ENCODE peak calls at places on chromosomes 7 and 10, in four cellular contexts. One of them, this sample, is unnamed.

GRCh38 chr10:132276706-132277105 is 31.0 kb downstream of the STK32C start:
- DNase-seq in brain microvascular endothelial cell: no peak
- DNase-seq in adrenal gland: no peak
- DNase-seq in RWPE1: no peak
- DNase-seq in this sample: no peak

GRCh38 chr7:1964913-1965578 is 267.7 kb downstream of the MAD1L1 start:
- DNase-seq in brain microvascular endothelial cell: no peak
- DNase-seq in adrenal gland: no peak
- DNase-seq in RWPE1: no peak
- DNase-seq in this sample: no peak

GRCh38 chr10:66799474-66799873 is 126.4 kb upstream of the LRRTM3 start:
- DNase-seq in brain microvascular endothelial cell: no peak
- DNase-seq in adrenal gland: no peak
- DNase-seq in RWPE1: no peak
- DNase-seq in this sample: peak

GRCh38 chr7:123410273-123410928 is 124.0 kb downstream of the IQUB start:
- DNase-seq in brain microvascular endothelial cell: peak
- DNase-seq in adrenal gland: peak
- DNase-seq in RWPE1: peak
- DNase-seq in this sample: peak

GRCh38 chr7:44279286-44279685 is 46.1 kb downstream of the CAMK2B start:
- DNase-seq in brain microvascular endothelial cell: no peak
- DNase-seq in adrenal gland: no peak
- DNase-seq in RWPE1: no peak
- DNase-seq in this sample: no peak

GRCh38 chr10:99529483-99530107 is 3.1 kb upstream of the NKX2-3 start:
- DNase-seq in brain microvascular endothelial cell: no peak
- DNase-seq in adrenal gland: no peak
- DNase-seq in RWPE1: no peak
- DNase-seq in this sample: no peak

GRCh38 chr10:98881789-98882188 is 353.9 kb downstream of the HPSE2 start:
- DNase-seq in brain microvascular endothelial cell: no peak
- DNase-seq in adrenal gland: no peak
- DNase-seq in RWPE1: no peak
- DNase-seq in this sample: no peak

GRCh38 chr7:66967029-66967428 is 28.4 kb downstream of the SBDS start:
- DNase-seq in brain microvascular endothelial cell: no peak
- DNase-seq in adrenal gland: no peak
- DNase-seq in RWPE1: no peak
- DNase-seq in this sample: no peak

GRCh38 chr10:49369216-49370162 is 26.4 kb downstream of the DRGX start:
- DNase-seq in brain microvascular endothelial cell: peak
- DNase-seq in adrenal gland: no peak
- DNase-seq in RWPE1: no peak
- DNase-seq in this sample: peak

GRCh38 chr7:31633894-31634494 is 53.0 kb upstream of the PPP1R17 start:
- DNase-seq in brain microvascular endothelial cell: peak
- DNase-seq in adrenal gland: peak
- DNase-seq in RWPE1: peak
- DNase-seq in this sample: peak

GRCh38 chr7:6181136-6181535 is 91.3 kb downstream of the CYTH3 start:
- DNase-seq in brain microvascular endothelial cell: no peak
- DNase-seq in adrenal gland: no peak
- DNase-seq in RWPE1: no peak
- DNase-seq in this sample: no peak

GRCh38 chr7:22452142-22452763 is 47.7 kb downstream of the STEAP1B start:
- DNase-seq in brain microvascular endothelial cell: peak
- DNase-seq in adrenal gland: peak
- DNase-seq in RWPE1: peak
- DNase-seq in this sample: peak

GRCh38 chr10:60434418-60435046 is 44.9 kb upstream of the ANK3 start:
- DNase-seq in brain microvascular endothelial cell: peak
- DNase-seq in adrenal gland: peak
- DNase-seq in RWPE1: peak
- DNase-seq in this sample: peak

DNA sequence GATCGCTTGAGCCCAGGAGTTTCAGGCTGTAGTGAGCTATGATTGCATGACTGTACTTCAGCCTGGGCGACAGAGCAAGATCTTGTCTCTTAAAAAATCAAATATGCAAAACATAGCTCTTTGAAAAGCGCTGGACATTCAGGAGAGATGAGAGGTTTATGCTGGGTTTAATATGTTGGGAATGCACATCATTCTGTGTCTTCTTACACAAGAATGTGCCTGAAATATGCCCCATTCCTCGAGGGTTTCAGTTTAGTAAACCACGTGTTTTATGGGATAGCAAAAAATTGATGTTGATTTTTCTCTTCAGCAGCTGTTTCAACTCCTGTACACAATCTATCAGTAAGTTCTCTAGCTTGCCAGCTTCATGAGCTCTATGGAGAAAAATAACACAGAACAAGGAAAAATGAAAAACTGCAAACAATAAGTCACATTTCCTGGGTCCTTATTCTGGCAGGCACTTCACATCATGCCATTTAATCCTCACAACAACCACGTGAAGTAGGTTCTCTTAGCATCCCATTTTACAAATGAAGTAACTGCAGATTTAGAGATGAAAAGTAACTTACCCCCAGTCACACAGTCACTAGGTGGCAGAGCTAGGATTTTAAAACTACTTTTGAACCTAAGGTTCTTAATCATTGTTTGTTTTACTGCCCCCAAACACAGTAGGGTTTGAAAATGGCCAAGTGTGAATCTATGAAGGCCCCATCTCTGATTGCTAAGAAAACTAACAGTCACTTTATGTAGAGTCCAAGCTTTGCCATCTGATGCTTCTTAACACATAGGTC is 423.6 kb downstream of the PHTF2 start:
- DNase-seq in brain microvascular endothelial cell: no peak
- DNase-seq in adrenal gland: no peak
- DNase-seq in RWPE1: no peak
- DNase-seq in this sample: peak
- TF ChIP-seq CTCF in brain microvascular endothelial cell: no peak
- TF ChIP-seq CTCF in adrenal gland: no peak
- TF ChIP-seq CTCF in RWPE1: no peak
- TF ChIP-seq CTCF in this sample: no peak

DNA sequence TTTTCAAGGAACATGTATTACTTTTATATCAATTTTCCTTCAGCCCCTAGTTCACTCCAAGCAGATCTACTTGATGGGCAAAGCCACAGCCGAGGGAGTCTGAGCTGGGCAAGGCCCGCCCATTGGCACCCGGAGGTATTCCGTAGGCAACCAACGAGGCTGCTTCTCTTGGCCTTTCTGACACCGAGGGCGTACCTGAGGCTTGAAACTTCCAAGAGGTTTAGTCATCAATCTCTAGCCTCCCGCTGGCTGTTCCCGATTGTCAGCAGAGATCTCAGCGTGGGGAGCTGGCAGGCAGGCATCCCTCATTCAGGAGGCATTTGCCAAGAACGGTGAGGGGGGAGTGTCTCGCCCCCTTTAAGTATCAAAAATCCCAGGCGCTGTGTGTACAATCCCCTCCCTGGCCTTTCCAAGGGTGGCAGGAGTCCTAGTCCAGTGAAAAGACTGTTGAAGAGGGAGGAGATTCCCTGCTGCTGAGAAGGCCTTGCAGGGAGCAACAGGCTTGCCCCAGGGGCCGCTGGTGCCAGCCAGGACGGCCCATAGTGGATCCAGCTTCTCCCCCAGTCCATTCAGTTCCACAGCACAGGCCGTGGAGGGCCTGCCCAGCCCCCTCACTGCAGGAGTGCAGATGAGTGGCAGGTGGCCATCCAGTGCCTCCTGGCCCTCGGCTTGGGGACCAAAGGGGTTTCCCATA is 39.8 kb downstream of the OAT start:
- DNase-seq in brain microvascular endothelial cell: no peak
- DNase-seq in adrenal gland: no peak
- DNase-seq in RWPE1: peak
- DNase-seq in this sample: no peak
- TF ChIP-seq CTCF in brain microvascular endothelial cell: no peak
- TF ChIP-seq CTCF in adrenal gland: no peak
- TF ChIP-seq CTCF in RWPE1: no peak
- TF ChIP-seq CTCF in this sample: no peak

DNA sequence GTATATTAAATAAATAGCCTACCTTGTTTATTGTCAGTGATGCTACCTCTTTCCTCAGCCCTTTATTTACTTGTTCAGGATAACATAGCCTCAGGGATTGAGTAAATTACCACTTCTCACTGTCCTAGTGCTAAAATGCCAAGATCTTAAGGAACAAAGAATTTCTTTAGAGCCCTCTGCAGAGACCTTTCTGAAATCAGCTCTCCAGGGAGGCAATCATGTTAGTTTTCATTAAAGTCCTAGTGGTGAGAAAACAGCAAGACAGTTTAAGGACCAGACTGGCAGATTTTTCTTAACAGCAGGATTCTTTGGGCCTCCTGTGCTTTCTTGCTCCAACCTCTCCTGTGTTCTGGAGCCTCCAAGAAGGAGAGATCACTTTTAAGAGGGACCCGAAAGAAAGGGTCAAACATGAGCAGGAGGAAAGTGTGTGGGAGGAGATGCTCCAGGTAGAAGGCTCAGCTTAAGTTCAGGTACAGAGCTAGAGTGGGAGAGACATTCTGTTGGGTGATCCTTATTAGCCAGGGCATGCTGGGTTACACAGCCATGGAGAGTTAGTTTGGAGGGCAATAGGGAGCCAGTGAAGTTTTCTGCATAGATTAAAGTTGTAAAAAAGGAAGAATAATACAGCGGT is 1.2 kb upstream of the PLCE1 start:
- DNase-seq in brain microvascular endothelial cell: no peak
- DNase-seq in adrenal gland: no peak
- DNase-seq in RWPE1: no peak
- DNase-seq in this sample: no peak
- TF ChIP-seq CTCF in brain microvascular endothelial cell: peak
- TF ChIP-seq CTCF in adrenal gland: no peak
- TF ChIP-seq CTCF in RWPE1: no peak
- TF ChIP-seq CTCF in this sample: peak

GRCh38 chr7:149685455-149685854 is 87.9 kb downstream of the ZNF467 start:
- DNase-seq in brain microvascular endothelial cell: no peak
- DNase-seq in adrenal gland: no peak
- DNase-seq in RWPE1: no peak
- DNase-seq in this sample: peak
- TF ChIP-seq CTCF in brain microvascular endothelial cell: no peak
- TF ChIP-seq CTCF in adrenal gland: no peak
- TF ChIP-seq CTCF in RWPE1: no peak
- TF ChIP-seq CTCF in this sample: no peak

DNA sequence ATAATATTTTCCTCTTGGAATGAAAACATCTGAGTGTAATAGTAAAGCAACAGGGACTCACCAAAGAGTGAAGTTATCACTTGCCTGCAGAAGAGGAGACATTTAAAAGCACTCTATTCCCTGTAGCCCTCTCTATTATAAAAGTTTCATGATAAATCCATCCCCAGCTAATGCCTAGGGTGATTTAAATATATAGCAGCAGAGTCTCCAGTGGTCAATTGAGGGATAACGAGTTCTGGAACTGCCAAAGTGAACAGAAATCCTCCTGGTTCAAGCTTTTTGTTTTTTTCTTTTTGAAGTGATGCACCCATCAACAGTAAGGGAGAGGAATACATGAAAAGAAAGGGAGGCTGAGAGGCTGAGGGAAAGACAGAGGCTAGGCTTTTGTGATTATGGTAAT is 87.3 kb downstream of the EVX1 start:
- DNase-seq in brain microvascular endothelial cell: no peak
- DNase-seq in adrenal gland: no peak
- DNase-seq in RWPE1: peak
- DNase-seq in this sample: peak
- TF ChIP-seq CTCF in brain microvascular endothelial cell: peak
- TF ChIP-seq CTCF in adrenal gland: peak
- TF ChIP-seq CTCF in RWPE1: peak
- TF ChIP-seq CTCF in this sample: peak

DNA sequence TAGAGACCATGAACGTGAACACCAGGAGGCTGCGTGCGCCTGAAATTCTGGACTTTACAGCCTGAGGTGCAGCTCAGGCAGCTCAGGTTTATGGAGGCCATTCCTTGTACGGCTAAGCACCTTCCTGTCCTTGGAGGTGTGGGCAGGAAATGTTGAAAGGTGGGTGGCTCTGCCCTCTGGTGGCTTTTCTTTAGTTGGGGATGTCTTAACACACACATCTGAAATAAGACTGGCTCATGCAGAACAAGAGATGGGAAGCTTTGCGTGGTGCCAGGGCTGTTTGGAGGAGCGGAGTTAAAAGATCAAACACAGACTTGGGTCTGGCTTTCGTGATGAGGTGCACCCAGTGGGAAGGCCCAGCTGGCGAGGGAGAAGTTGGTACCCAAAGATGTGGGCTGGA is 64.1 kb downstream of the DOCK1 start:
- DNase-seq in brain microvascular endothelial cell: peak
- DNase-seq in adrenal gland: no peak
- DNase-seq in RWPE1: peak
- DNase-seq in this sample: peak
- TF ChIP-seq CTCF in brain microvascular endothelial cell: no peak
- TF ChIP-seq CTCF in adrenal gland: no peak
- TF ChIP-seq CTCF in RWPE1: no peak
- TF ChIP-seq CTCF in this sample: no peak

GRCh38 chr10:85786401-85786899 is 580.1 kb downstream of the GRID1 start:
- DNase-seq in brain microvascular endothelial cell: no peak
- DNase-seq in adrenal gland: no peak
- DNase-seq in RWPE1: no peak
- DNase-seq in this sample: no peak
- TF ChIP-seq CTCF in brain microvascular endothelial cell: no peak
- TF ChIP-seq CTCF in adrenal gland: no peak
- TF ChIP-seq CTCF in RWPE1: no peak
- TF ChIP-seq CTCF in this sample: no peak

GRCh38 chr7:17769918-17770317 is 170.4 kb downstream of the SNX13 start:
- DNase-seq in brain microvascular endothelial cell: peak
- DNase-seq in adrenal gland: peak
- DNase-seq in RWPE1: peak
- DNase-seq in this sample: peak
- TF ChIP-seq CTCF in brain microvascular endothelial cell: peak
- TF ChIP-seq CTCF in adrenal gland: peak
- TF ChIP-seq CTCF in RWPE1: peak
- TF ChIP-seq CTCF in this sample: peak